ENCODE peak calls at places on chromosomes 12 and 14, in ten cellular contexts. E is tibial artery, C is lower leg skin, V is upper lobe of right lung, J is gastrocnemius medialis, F is transverse colon, Z is IMR-90, Q is bronchial epithelial cell, P is mesothelial cell of epicardium, W is progenitor cell of endocrine pancreas. O is an unnamed sample.

GRCh38 chr12:18430425-18431048 is 169.2 kb downstream of the PIK3C2G start:
- DNase-seq in E (no peak), C (no peak), V (no peak), J (no peak), F (peak; percentile 31), Z (peak; percentile 71), Q (peak; percentile 54), P (no peak), W (peak; percentile 60), O (no peak)

GRCh38 chr14:63563370-63564026 is 20.3 kb upstream of the PPP2R5E start:
- DNase-seq in E (no peak), C (peak; percentile 31), V (no peak), J (no peak), F (no peak), Z (peak; percentile 30), Q (peak; percentile 67), P (no peak), W (no peak), O (no peak)

GRCh38 chr14:91814317-91814716 is 53.0 kb downstream of the TC2N start:
- DNase-seq in E (no peak), C (no peak), V (no peak), J (no peak), F (no peak), Z (no peak), Q (no peak), P (no peak), W (no peak), O (no peak)

GRCh38 chr14:37655418-37655817 is 60.0 kb downstream of the TTC6 start:
- DNase-seq in E (no peak), C (no peak), V (no peak), J (no peak), F (no peak), Z (peak; percentile 44), Q (peak; percentile 39), P (no peak), W (no peak), O (no peak)

GRCh38 chr12:90984114-90984513 is 20.7 kb downstream of the EPYC start:
- DNase-seq in E (no peak), C (no peak), V (no peak), J (no peak), F (no peak), Z (no peak), Q (no peak), P (no peak), W (no peak), O (no peak)

GRCh38 chr12:56243731-56244181 is 13.9 kb downstream of the SLC39A5 start:
- DNase-seq in E (no peak), C (no peak), V (no peak), J (no peak), F (no peak), Z (no peak), Q (no peak), P (no peak), W (no peak), O (no peak)

GRCh38 chr14:54189358-54190354 is 207.2 kb upstream of the CDKN3 start:
- DNase-seq in E (no peak), C (no peak), V (no peak), J (no peak), F (no peak), Z (peak; percentile 83), Q (peak; percentile 95), P (no peak), W (no peak), O (no peak)

GRCh38 chr12:52278931-52279682 is 4.7 kb downstream of the KRT86 start:
- DNase-seq in E (peak; percentile 67), C (peak; percentile 96), V (peak; percentile 91), J (peak; percentile 36), F (peak; percentile 81), Z (peak; percentile 65), Q (peak; percentile 64), P (peak; percentile 93), W (peak; percentile 79), O (peak; percentile 61)

GRCh38 chr12:46660276-46660675 is 165.5 kb downstream of the SLC38A4 start:
- DNase-seq in E (no peak), C (no peak), V (no peak), J (no peak), F (no peak), Z (peak; percentile 30), Q (peak; percentile 67), P (no peak), W (no peak), O (no peak)

DNA sequence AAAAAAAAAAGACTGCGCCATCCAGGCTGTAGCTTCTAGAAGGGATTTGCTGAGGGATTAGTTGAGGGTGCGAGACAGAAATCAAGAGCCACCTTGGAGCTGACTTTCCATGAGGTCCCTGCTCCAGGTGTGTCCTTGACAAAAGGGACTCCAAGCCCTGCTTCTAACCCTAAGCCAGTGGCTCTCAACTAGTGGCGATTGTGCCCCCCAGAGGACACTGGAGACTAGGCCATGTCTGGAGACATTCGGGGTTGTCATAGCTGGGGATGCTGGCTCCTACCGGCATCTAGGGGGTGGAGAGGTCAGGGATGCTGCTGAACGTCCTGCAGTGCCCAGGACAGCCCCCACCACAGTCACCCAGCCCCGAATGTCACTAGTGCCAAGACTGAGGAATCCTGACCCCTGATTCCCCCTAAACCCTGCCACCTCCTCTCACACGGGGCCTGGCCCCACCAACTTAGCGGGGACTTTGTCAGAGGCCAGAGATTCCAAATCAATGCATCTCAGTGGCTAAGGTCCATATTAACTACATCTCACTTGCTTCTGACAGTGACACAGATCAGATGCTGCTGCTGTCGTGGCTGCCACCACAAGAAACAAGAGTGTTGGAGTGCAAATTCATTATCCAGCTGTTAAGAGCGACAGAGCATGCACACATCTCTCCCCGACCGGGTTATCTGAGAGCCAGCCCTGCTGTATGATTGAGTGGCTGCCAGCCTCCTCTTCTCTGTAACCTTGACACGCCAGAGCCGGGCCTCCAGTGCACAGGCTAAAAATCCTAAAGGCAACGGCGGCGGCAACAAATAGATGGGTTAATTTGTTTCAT is 40.4 kb downstream of the SPRING1 start:
- DNase-seq in E (no peak), C (peak; percentile 76), V (no peak), J (no peak), F (no peak), Z (no peak), Q (no peak), P (no peak), W (no peak), O (no peak)
- TF ChIP-seq CTCF in E (no peak), C (no peak), V (peak; percentile 18), J (no peak), F (no peak), Z (peak; percentile 29), Q (peak; percentile 9), P (no peak), W (peak; percentile 41), O (no peak)

GRCh38 chr12:47803196-47803875 is 16.4 kb downstream of the HDAC7 start:
- DNase-seq in E (no peak), C (no peak), V (no peak), J (no peak), F (no peak), Z (no peak), Q (no peak), P (no peak), W (no peak), O (no peak)

GRCh38 chr12:47801170-47801903 is 18.4 kb downstream of the HDAC7 start:
- DNase-seq in E (no peak), C (no peak), V (no peak), J (no peak), F (no peak), Z (no peak), Q (no peak), P (no peak), W (no peak), O (peak; percentile 69)

GRCh38 chr12:47800582-47800981 is 19.1 kb downstream of the HDAC7 start:
- DNase-seq in E (no peak), C (no peak), V (no peak), J (no peak), F (no peak), Z (no peak), Q (no peak), P (no peak), W (no peak), O (no peak)

GRCh38 chr12:47801904-47802246 is 17.8 kb downstream of the HDAC7 start:
- DNase-seq in E (no peak), C (no peak), V (no peak), J (no peak), F (no peak), Z (no peak), Q (no peak), P (no peak), W (no peak), O (no peak)

GRCh38 chr12:47802312-47802711 is 17.4 kb downstream of the HDAC7 start:
- DNase-seq in E (no peak), C (no peak), V (no peak), J (no peak), F (no peak), Z (no peak), Q (no peak), P (no peak), W (no peak), O (no peak)
- TF ChIP-seq CTCF in E (peak; percentile 18), C (no peak), V (peak; percentile 29), J (no peak), F (no peak), Z (peak; percentile 27), Q (peak; percentile 27), P (peak; percentile 22), W (peak; percentile 46), O (peak; percentile 30)

DNA sequence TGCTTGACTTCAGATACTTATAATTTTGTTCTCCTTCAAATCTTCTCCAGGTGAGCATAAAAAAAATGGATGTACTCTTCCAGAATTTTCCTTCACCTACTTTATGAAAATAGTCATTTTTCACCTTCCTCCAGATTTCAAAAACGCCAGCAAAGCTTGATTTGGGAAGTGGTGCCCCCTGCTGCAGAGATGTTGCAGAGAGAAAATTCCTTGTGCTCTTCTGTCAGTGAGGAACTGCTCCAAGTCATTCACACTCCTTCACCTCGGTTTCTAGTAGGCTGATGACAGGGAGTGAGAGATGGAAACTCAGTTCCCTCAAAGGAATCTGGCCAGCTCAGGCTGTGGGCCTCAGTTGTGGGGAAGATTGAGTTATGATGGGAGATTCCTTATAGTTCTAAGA is 24.2 kb upstream of the RNASE3 start:
- DNase-seq in E (no peak), C (no peak), V (no peak), J (no peak), F (no peak), Z (no peak), Q (peak; percentile 6), P (no peak), W (no peak), O (no peak)
- TF ChIP-seq CTCF in E (no peak), C (no peak), V (peak; percentile 44), J (no peak), F (no peak), Z (peak; percentile 20), Q (peak; percentile 28), P (no peak), W (peak; percentile 63), O (peak; percentile 33)

DNA sequence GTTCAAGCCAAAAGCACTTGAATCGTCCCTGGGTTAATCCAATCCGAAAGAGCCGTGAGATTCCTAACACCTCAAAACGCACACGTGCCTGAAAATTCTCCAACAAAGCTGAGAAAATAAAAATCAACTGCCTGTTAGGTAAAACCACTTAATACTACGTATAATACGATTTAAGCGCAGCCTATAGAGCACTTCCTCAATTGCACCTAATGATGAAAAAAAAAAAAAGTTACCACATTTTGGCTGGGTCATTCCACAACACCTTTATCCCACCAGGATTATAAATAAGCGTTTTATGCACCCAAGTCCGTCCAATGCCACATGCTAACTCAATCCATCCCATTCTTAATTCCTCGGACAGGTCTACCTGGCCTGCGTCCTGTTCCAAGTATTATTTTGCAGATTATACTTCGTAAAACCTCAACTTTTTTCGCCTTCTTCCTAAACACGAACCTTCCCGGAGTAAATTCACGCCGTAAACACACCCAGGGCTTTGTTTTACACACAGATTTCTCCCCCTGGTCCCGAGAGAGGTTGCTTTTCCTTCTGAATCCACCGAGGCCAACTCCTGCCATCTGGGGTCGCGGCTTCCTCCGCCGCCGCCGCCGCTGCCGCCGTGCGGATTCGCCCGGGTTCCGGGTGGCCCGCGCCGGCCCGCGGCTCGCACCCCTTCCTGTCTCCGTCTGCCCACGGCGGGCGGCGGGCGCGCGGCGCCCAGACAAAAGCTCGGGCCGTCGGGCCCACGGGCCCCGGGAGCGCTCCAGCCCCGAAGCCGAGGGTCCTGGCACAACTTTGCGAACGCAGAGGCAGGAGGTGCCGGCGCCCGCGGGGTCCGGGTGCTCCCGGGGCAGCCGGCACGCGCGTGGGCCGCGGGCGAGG is 66.2 kb downstream of the RNF34 start:
- DNase-seq in E (no peak), C (no peak), V (peak; percentile 71), J (no peak), F (peak; percentile 46), Z (no peak), Q (peak; percentile 41), P (peak; percentile 55), W (no peak), O (no peak)
- TF ChIP-seq CTCF in E (no peak), C (no peak), V (no peak), J (no peak), F (no peak), Z (no peak), Q (no peak), P (no peak), W (no peak), O (no peak)